ENCODE peak calls at places on chromosome 7, in four cellular contexts. A is hepatocyte, S is fibroblast of lung, J is mammary epithelial cell. B is an unnamed sample.

GRCh38 chr7:28381466-28381865 is 30.9 kb upstream of the CREB5 start:
- DNase-seq in S (peak), A (no peak), J (no peak), B (no peak)

GRCh38 chr7:1533569-1534329 is 3.2 kb downstream of the MAFK start:
- DNase-seq in A (peak), J (peak), S (peak), B (no peak)

GRCh38 chr7:55174456-55174855 is 155.6 kb downstream of the EGFR start:
- DNase-seq in J (no peak), A (no peak), S (no peak), B (no peak)

GRCh38 chr7:10824154-10824553 is 149.5 kb upstream of the PHF14 start:
- DNase-seq in J (no peak), A (no peak), S (no peak), B (no peak)

GRCh38 chr7:90766814-90767564 is 170.9 kb downstream of the CDK14 start:
- DNase-seq in S (peak), A (peak), J (peak), B (no peak)

GRCh38 chr7:158730383-158731055 is 25.9 kb upstream of the NCAPG2 start:
- DNase-seq in J (no peak), A (no peak), S (no peak), B (no peak)

GRCh38 chr7:150524018-150524417 is 9.3 kb downstream of the GIMAP7 start:
- DNase-seq in A (no peak), S (no peak), J (no peak), B (no peak)

GRCh38 chr7:2956076-2956475 is 87.6 kb downstream of the CARD11 start:
- DNase-seq in J (no peak), S (no peak), A (no peak), B (no peak)

GRCh38 chr7:17236161-17236560 is 62.3 kb upstream of the AHR start:
- DNase-seq in J (no peak), A (no peak), S (no peak), B (no peak)

GRCh38 chr7:86867163-86867762 is 192.2 kb downstream of the ELAPOR2 start:
- DNase-seq in A (no peak), S (no peak), J (no peak), B (no peak)

GRCh38 chr7:143405671-143406352 is 2.8 kb downstream of the EPHA1 start:
- DNase-seq in J (no peak), A (no peak), S (no peak), B (no peak)

GRCh38 chr7:129168219-129168991 is 20.0 kb upstream of the SMO start:
- DNase-seq in A (peak), S (peak), J (no peak), B (no peak)

GRCh38 chr7:68734431-68734830 is 863.8 kb upstream of the AUTS2 start:
- DNase-seq in A (no peak), J (no peak), S (peak), B (no peak)

GRCh38 chr7:141550694-141551079 is 523 bp upstream of the AGK start:
- DNase-seq in S (no peak), A (peak), J (no peak), B (peak)

GRCh38 chr7:55478700-55479099 is 93.6 kb downstream of the VOPP1 start:
- DNase-seq in A (no peak), S (no peak), J (no peak), B (no peak)

GRCh38 chr7:113128028-113128427 is 9.7 kb upstream of the SMIM30 start:
- DNase-seq in A (no peak), J (peak), S (peak), B (no peak)

GRCh38 chr7:50660040-50660829 is 95.0 kb upstream of the DDC start:
- DNase-seq in A (no peak), S (no peak), J (no peak), B (no peak)

GRCh38 chr7:131238260-131238940 is 89.3 kb upstream of the MKLN1 start:
- DNase-seq in S (peak), J (peak), A (peak), B (no peak)

GRCh38 chr7:39249635-39250034 is 271.9 kb downstream of the POU6F2 start:
- DNase-seq in J (no peak), A (no peak), S (no peak), B (no peak)

GRCh38 chr7:23184709-23185354 is 3.0 kb downstream of the NUP42 start:
- DNase-seq in S (peak), A (peak), J (peak), B (peak)

GRCh38 chr7:136728945-136729344 is 139.5 kb upstream of the CHRM2 start:
- DNase-seq in J (no peak), S (no peak), A (no peak), B (no peak)

GRCh38 chr7:131188367-131189339 is 139.0 kb upstream of the MKLN1 start:
- DNase-seq in S (peak), A (peak), J (peak), B (no peak)

GRCh38 chr7:135335628-135336139 is 102.0 kb downstream of the STRA8 start:
- DNase-seq in A (peak), J (peak), S (peak), B (peak)

DNA sequence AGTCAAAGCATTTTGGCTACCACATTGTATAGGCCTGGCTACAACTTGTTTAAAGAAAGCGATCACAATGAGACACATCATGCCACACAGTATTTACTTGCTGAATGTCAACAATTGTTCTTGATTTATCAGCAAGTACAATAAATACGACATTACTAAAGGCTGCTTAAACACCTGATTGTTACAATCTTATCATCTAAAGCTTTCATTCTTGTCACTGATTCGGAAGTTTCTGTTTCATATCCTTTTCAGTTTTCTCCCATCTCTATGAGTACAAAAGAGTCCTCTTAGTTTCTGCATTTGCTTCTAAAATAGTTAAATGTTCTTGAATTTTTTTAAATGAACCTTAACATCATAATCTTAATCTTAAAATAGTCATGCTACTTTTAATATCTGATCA is 128.1 kb upstream of the LRRN3 start:
- DNase-seq in A (no peak), J (no peak), S (no peak), B (no peak)
- TF ChIP-seq CTCF in A (no peak), J (no peak), S (no peak), B (no peak)

DNA sequence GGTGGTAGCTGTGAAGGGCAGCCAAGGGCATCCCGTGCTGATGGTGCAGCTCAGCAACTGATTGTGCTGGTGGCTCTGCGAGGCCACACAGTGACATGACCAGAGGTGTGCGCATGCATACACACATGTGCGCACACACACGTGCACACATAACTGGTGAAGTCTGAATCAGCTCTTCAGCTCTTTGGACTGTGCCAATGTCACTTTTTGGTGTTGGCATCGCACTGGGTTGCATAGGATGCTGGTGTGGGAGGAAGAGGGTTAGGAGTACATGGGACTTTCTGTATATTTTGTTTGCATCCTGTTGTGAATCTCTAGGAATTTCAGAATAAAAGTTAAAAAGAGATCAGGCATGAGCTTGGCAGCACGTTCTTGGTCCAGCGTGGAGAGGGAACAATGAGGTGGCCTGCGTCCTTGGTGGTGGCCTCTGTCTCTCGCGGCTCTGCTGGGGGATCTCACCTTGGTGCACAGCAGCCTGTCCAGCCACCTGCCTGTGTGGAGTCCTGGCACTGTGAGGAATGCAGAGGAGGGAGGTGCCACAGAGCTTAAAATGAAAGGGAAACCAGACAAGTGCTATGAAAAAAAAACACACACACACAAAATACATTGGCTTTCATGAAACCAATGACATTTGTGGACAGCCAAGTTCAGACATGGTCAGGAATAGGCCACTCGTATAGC is 124.0 kb downstream of the TRRAP start:
- DNase-seq in J (no peak), A (no peak), S (no peak), B (no peak)
- H3K4me3 ChIP-seq in J (no peak), A (no peak), S (no peak), B (no peak)

DNA sequence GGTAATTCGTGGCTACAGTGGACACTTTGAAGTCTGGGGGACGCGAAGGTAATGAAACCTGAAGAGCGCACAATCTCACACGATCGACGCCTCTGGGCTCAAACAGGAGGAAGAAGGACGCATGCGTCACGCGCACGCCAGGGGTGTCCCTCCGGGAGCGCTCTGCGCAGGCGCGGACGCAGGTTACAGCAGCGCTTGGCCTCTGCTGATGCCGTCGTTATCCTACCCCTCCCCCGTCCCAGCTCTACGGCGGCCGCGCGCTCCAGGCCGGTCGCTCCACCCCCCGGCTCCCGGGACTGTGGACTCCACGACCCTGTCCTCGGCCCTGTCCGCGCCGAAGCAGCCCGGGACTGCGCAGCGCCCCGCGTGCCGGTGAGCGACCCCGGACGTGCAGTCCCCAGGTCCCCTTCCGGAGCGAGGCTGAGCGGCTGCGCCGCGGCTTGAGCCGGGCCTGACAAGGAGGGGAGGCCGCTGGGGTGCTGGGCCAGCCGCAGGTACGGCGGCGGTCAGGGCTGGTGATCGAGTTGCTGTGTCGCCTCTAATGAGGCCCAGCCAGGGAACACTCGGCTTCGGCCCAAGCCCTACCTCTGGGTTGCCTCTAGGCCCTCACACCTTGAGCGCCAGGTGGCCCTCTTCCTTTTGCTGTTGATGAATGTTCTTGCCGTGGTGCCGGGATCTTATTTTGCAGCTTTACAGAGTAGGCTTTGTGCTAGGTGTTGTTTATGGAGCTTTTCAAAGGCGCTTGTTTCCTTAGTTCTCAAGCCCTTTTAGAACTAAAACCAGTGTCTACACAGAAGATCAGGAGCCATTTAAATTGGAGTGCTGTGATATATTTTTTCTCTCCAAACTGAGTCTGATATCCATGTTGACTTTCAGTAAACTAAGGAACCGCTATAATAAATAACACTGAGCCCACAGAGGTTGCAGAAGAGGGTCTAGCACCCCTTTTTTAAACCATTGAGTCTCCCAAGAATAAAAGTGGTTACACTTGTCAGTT is at the start of gene TMEM106B:
- DNase-seq in S (peak), A (peak), J (peak), B (peak)
- TF ChIP-seq CTCF in S (peak), A (peak), J (peak), B (no peak)

GRCh38 chr7:19099194-19099593 is 18.2 kb downstream of the TWIST1 start:
- DNase-seq in A (no peak), S (no peak), J (no peak), B (no peak)
- H3K4me3 ChIP-seq in A (no peak), S (no peak), J (no peak), B (no peak)

GRCh38 chr7:154744861-154745258 is 258.1 kb downstream of the PAXIP1 start:
- DNase-seq in A (no peak), S (no peak), J (no peak), B (no peak)

GRCh38 chr7:154741131-154741530 is 261.8 kb downstream of the PAXIP1 start:
- DNase-seq in A (no peak), J (no peak), S (no peak), B (no peak)

GRCh38 chr7:154743211-154743610 is 259.7 kb downstream of the PAXIP1 start:
- DNase-seq in J (no peak), S (no peak), A (no peak), B (no peak)

GRCh38 chr7:154746551-154746950 is 256.4 kb downstream of the PAXIP1 start:
- DNase-seq in S (no peak), A (no peak), J (no peak), B (no peak)

GRCh38 chr7:154744226-154744860 is 258.6 kb downstream of the PAXIP1 start:
- DNase-seq in J (no peak), S (no peak), A (peak), B (no peak)
- TF ChIP-seq CTCF in J (peak), S (peak), A (peak), B (no peak)

DNA sequence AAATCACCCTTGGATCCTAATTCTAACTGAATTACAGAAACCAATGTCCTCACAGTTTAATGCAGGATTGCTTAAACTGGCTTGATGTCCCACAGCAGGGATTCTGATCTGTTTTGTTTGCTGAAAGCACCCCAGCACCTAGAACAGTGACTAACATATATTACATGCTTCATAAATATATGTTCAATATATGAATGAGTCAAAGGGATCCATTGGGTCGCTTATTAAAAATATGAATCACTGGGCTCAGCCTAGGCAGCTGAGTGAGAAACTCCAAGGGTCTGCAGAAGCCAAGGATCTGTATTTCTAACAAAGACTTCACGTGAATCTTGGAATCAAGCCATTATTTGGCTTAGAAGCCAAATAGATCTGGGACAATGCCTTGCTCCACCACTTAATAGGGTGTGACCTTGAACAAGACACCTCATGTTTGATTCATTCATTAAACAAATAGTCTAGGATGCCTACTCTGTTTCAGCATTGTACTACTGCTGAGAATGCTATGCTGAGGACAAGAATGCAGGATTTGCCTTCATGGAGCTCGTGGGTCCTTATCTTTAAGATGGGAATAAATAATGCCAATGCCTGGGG is 103.4 kb upstream of the DLX6 start:
- DNase-seq in J (peak), A (no peak), S (no peak), B (no peak)
- H3K4me3 ChIP-seq in J (no peak), A (no peak), S (no peak), B (no peak)

GRCh38 chr7:45980181-45980905 is 59.3 kb upstream of the IGFBP3 start:
- DNase-seq in J (no peak), A (no peak), S (peak), B (no peak)
- TF ChIP-seq CTCF in J (no peak), A (no peak), S (no peak), B (no peak)